ENCODE peak calls at places on chromosome 12, in four cellular contexts. One of them, this sample, is unnamed.

GRCh38 chr12:7403466-7403865 is 40.5 kb downstream of the CD163L1 start:
- DNase-seq in amniotic stem cell: no peak
- DNase-seq in stimulated activated CD4-positive, alpha-beta T cell treated with anti-CD3 and anti-CD28 coated beads, Interleukin-4, amount 100 ng/mL, for 48 hours: no peak
- DNase-seq in mucosa of descending colon: no peak
- DNase-seq in this sample: no peak

GRCh38 chr12:44431647-44432352 is 444.3 kb downstream of the NELL2 start:
- DNase-seq in stimulated activated CD4-positive, alpha-beta T cell treated with anti-CD3 and anti-CD28 coated beads, Interleukin-4, amount 100 ng/mL, for 48 hours: no peak
- DNase-seq in amniotic stem cell: no peak
- DNase-seq in mucosa of descending colon: no peak
- DNase-seq in this sample: no peak

GRCh38 chr12:127192391-127192790 is 1074.6 kb upstream of the TMEM132C start:
- DNase-seq in stimulated activated CD4-positive, alpha-beta T cell treated with anti-CD3 and anti-CD28 coated beads, Interleukin-4, amount 100 ng/mL, for 48 hours: no peak
- DNase-seq in amniotic stem cell: no peak
- DNase-seq in mucosa of descending colon: no peak
- DNase-seq in this sample: no peak

GRCh38 chr12:124651508-124652273 is 84.3 kb upstream of the NCOR2 start:
- DNase-seq in mucosa of descending colon: no peak
- DNase-seq in amniotic stem cell: no peak
- DNase-seq in stimulated activated CD4-positive, alpha-beta T cell treated with anti-CD3 and anti-CD28 coated beads, Interleukin-4, amount 100 ng/mL, for 48 hours: no peak
- DNase-seq in this sample: no peak

GRCh38 chr12:114440450-114441383 is 34.8 kb upstream of the TBX5 start:
- DNase-seq in mucosa of descending colon: no peak
- DNase-seq in stimulated activated CD4-positive, alpha-beta T cell treated with anti-CD3 and anti-CD28 coated beads, Interleukin-4, amount 100 ng/mL, for 48 hours: no peak
- DNase-seq in amniotic stem cell: no peak
- DNase-seq in this sample: no peak

GRCh38 chr12:42935756-42936155 is 346.2 kb upstream of the PRICKLE1 start:
- DNase-seq in amniotic stem cell: no peak
- DNase-seq in stimulated activated CD4-positive, alpha-beta T cell treated with anti-CD3 and anti-CD28 coated beads, Interleukin-4, amount 100 ng/mL, for 48 hours: no peak
- DNase-seq in mucosa of descending colon: no peak
- DNase-seq in this sample: no peak

GRCh38 chr12:3132636-3133409 is 55.6 kb downstream of the TSPAN9 start:
- DNase-seq in stimulated activated CD4-positive, alpha-beta T cell treated with anti-CD3 and anti-CD28 coated beads, Interleukin-4, amount 100 ng/mL, for 48 hours: no peak
- DNase-seq in amniotic stem cell: no peak
- DNase-seq in mucosa of descending colon: no peak
- DNase-seq in this sample: no peak

GRCh38 chr12:39807043-39807442 is 187.4 kb upstream of the ABCD2 start:
- DNase-seq in amniotic stem cell: no peak
- DNase-seq in mucosa of descending colon: no peak
- DNase-seq in stimulated activated CD4-positive, alpha-beta T cell treated with anti-CD3 and anti-CD28 coated beads, Interleukin-4, amount 100 ng/mL, for 48 hours: no peak
- DNase-seq in this sample: no peak

GRCh38 chr12:124419292-124420040 is 124.6 kb downstream of the RFLNA start:
- DNase-seq in mucosa of descending colon: no peak
- DNase-seq in stimulated activated CD4-positive, alpha-beta T cell treated with anti-CD3 and anti-CD28 coated beads, Interleukin-4, amount 100 ng/mL, for 48 hours: no peak
- DNase-seq in amniotic stem cell: no peak
- DNase-seq in this sample: no peak

GRCh38 chr12:95943231-95943842 is at the start of gene AMDHD1:
- DNase-seq in stimulated activated CD4-positive, alpha-beta T cell treated with anti-CD3 and anti-CD28 coated beads, Interleukin-4, amount 100 ng/mL, for 48 hours: peak
- DNase-seq in mucosa of descending colon: peak
- DNase-seq in amniotic stem cell: no peak
- DNase-seq in this sample: no peak

GRCh38 chr12:89225401-89225800 is 126.9 kb downstream of the DUSP6 start:
- DNase-seq in amniotic stem cell: no peak
- DNase-seq in stimulated activated CD4-positive, alpha-beta T cell treated with anti-CD3 and anti-CD28 coated beads, Interleukin-4, amount 100 ng/mL, for 48 hours: peak
- DNase-seq in mucosa of descending colon: no peak
- DNase-seq in this sample: no peak

GRCh38 chr12:31618228-31619025 is 27.5 kb upstream of the DENND5B start:
- DNase-seq in mucosa of descending colon: no peak
- DNase-seq in stimulated activated CD4-positive, alpha-beta T cell treated with anti-CD3 and anti-CD28 coated beads, Interleukin-4, amount 100 ng/mL, for 48 hours: no peak
- DNase-seq in amniotic stem cell: no peak
- DNase-seq in this sample: no peak

GRCh38 chr12:95201056-95201670 is 16.1 kb downstream of the FGD6 start:
- DNase-seq in amniotic stem cell: no peak
- DNase-seq in stimulated activated CD4-positive, alpha-beta T cell treated with anti-CD3 and anti-CD28 coated beads, Interleukin-4, amount 100 ng/mL, for 48 hours: no peak
- DNase-seq in mucosa of descending colon: no peak
- DNase-seq in this sample: no peak

GRCh38 chr12:12909995-12910391 is 18.6 kb downstream of the GPRC5A start:
- DNase-seq in amniotic stem cell: no peak
- DNase-seq in mucosa of descending colon: no peak
- DNase-seq in stimulated activated CD4-positive, alpha-beta T cell treated with anti-CD3 and anti-CD28 coated beads, Interleukin-4, amount 100 ng/mL, for 48 hours: no peak
- DNase-seq in this sample: no peak

GRCh38 chr12:124416516-124417395 is 121.9 kb downstream of the RFLNA start:
- DNase-seq in amniotic stem cell: no peak
- DNase-seq in mucosa of descending colon: no peak
- DNase-seq in stimulated activated CD4-positive, alpha-beta T cell treated with anti-CD3 and anti-CD28 coated beads, Interleukin-4, amount 100 ng/mL, for 48 hours: no peak
- DNase-seq in this sample: no peak

GRCh38 chr12:50947932-50948331 is 4.4 kb upstream of the HIGD1C start:
- DNase-seq in stimulated activated CD4-positive, alpha-beta T cell treated with anti-CD3 and anti-CD28 coated beads, Interleukin-4, amount 100 ng/mL, for 48 hours: no peak
- DNase-seq in mucosa of descending colon: no peak
- DNase-seq in amniotic stem cell: no peak
- DNase-seq in this sample: no peak

GRCh38 chr12:44379827-44380226 is 496.3 kb downstream of the NELL2 start:
- DNase-seq in mucosa of descending colon: no peak
- DNase-seq in stimulated activated CD4-positive, alpha-beta T cell treated with anti-CD3 and anti-CD28 coated beads, Interleukin-4, amount 100 ng/mL, for 48 hours: no peak
- DNase-seq in amniotic stem cell: no peak
- DNase-seq in this sample: no peak

GRCh38 chr12:68375701-68376469 is 43.7 kb upstream of the MDM1 start:
- DNase-seq in amniotic stem cell: no peak
- DNase-seq in mucosa of descending colon: no peak
- DNase-seq in stimulated activated CD4-positive, alpha-beta T cell treated with anti-CD3 and anti-CD28 coated beads, Interleukin-4, amount 100 ng/mL, for 48 hours: no peak
- DNase-seq in this sample: no peak

GRCh38 chr12:67535176-67535575 is 113.4 kb upstream of the DYRK2 start:
- DNase-seq in amniotic stem cell: no peak
- DNase-seq in stimulated activated CD4-positive, alpha-beta T cell treated with anti-CD3 and anti-CD28 coated beads, Interleukin-4, amount 100 ng/mL, for 48 hours: no peak
- DNase-seq in mucosa of descending colon: no peak
- DNase-seq in this sample: no peak